ENCODE peak calls at places on chromosomes 11 and 22, in eight cellular contexts. U, N, I, S, H, K, R and B are unnamed samples.

GRCh38 chr22:32341122-32341740 is 16.4 kb upstream of the RFPL3 start:
- DNase-seq in U (no peak), N (no peak), I (no peak), S (peak), H (no peak), K (no peak), R (no peak), B (no peak)

GRCh38 chr11:7281083-7281482 is 29.4 kb downstream of the SYT9 start:
- DNase-seq in U (no peak), N (no peak), I (no peak), S (peak), H (no peak), K (no peak), R (no peak), B (no peak)

GRCh38 chr11:43852057-43852636 is 28.5 kb upstream of the ALKBH3 start:
- DNase-seq in U (peak), N (peak), I (peak), S (peak), H (peak), K (no peak), R (peak), B (peak)

GRCh38 chr22:46541536-46541935 is 4.1 kb upstream of the CELSR1 start:
- DNase-seq in U (no peak), N (no peak), I (no peak), S (no peak), H (no peak), K (no peak), R (no peak), B (no peak)

GRCh38 chr22:30733081-30733680 is 38.5 kb downstream of the OSBP2 start:
- DNase-seq in U (no peak), N (no peak), I (no peak), S (peak), H (peak), K (no peak), R (no peak), B (no peak)

GRCh38 chr22:19747574-19747973 is 13.0 kb upstream of the TBX1 start:
- DNase-seq in U (no peak), N (no peak), I (no peak), S (no peak), H (no peak), K (no peak), R (no peak), B (no peak)

GRCh38 chr11:61968758-61969390 is 1.4 kb upstream of the FTH1 start:
- DNase-seq in U (no peak), N (no peak), I (no peak), S (no peak), H (no peak), K (peak), R (no peak), B (no peak)

GRCh38 chr11:33701302-33701701 is 676 bp upstream of the C11orf91 start:
- DNase-seq in U (no peak), N (no peak), I (no peak), S (peak), H (peak), K (no peak), R (no peak), B (peak)

GRCh38 chr11:68804786-68805185 is 36.9 kb downstream of the CPT1A start:
- DNase-seq in U (no peak), N (no peak), I (no peak), S (no peak), H (no peak), K (no peak), R (no peak), B (no peak)

GRCh38 chr11:18013790-18014507 is 1.1 kb upstream of the SERGEF start:
- DNase-seq in U (peak), N (peak), I (no peak), S (no peak), H (no peak), K (no peak), R (no peak), B (no peak)

GRCh38 chr22:42303304-42304020 is 33.0 kb upstream of the TCF20 start:
- DNase-seq in U (peak), N (no peak), I (no peak), S (no peak), H (no peak), K (no peak), R (no peak), B (no peak)

GRCh38 chr22:19492504-19493174 is 12.9 kb downstream of the CDC45 start:
- DNase-seq in U (no peak), N (no peak), I (no peak), S (no peak), H (no peak), K (no peak), R (no peak), B (no peak)

GRCh38 chr22:22168190-22168940 is 76.2 kb upstream of the VPREB1 start:
- DNase-seq in U (no peak), N (no peak), I (no peak), S (peak), H (peak), K (no peak), R (no peak), B (peak)

GRCh38 chr22:39300198-39300830 is 19.1 kb downstream of the RPL3 start:
- DNase-seq in U (no peak), N (no peak), I (peak), S (no peak), H (no peak), K (no peak), R (no peak), B (no peak)

GRCh38 chr22:30272781-30273180 is 6.1 kb upstream of the OSM start:
- DNase-seq in U (no peak), N (no peak), I (no peak), S (no peak), H (no peak), K (no peak), R (no peak), B (no peak)

GRCh38 chr11:10443152-10443551 is 11.9 kb upstream of the AMPD3 start:
- DNase-seq in U (no peak), N (no peak), I (no peak), S (no peak), H (no peak), K (no peak), R (no peak), B (no peak)

GRCh38 chr11:57207160-57207559 is 25.4 kb downstream of the LRRC55 start:
- DNase-seq in U (no peak), N (no peak), I (no peak), S (no peak), H (no peak), K (no peak), R (peak), B (no peak)

GRCh38 chr11:128294685-128295079 is 292.7 kb downstream of the ETS1 start:
- DNase-seq in U (no peak), N (no peak), I (no peak), S (peak), H (peak), K (no peak), R (no peak), B (peak)

GRCh38 chr22:44965171-44965570 is 44.6 kb downstream of the PHF21B start:
- DNase-seq in U (no peak), N (no peak), I (no peak), S (no peak), H (no peak), K (no peak), R (no peak), B (no peak)

GRCh38 chr22:36862251-36863242 is 1.7 kb downstream of the NCF4 start:
- DNase-seq in U (no peak), N (no peak), I (peak), S (no peak), H (no peak), K (no peak), R (no peak), B (no peak)

GRCh38 chr11:127411283-127411682 is 410.7 kb upstream of the KIRREL3 start:
- DNase-seq in U (no peak), N (no peak), I (no peak), S (no peak), H (no peak), K (no peak), R (no peak), B (no peak)

GRCh38 chr11:77104727-77105126 is 2.1 kb downstream of the OMP start:
- DNase-seq in U (no peak), N (no peak), I (no peak), S (peak), H (no peak), K (no peak), R (no peak), B (peak)

GRCh38 chr11:47282462-47282861 is 12.5 kb downstream of the MADD start:
- DNase-seq in U (no peak), N (no peak), I (no peak), S (no peak), H (no peak), K (no peak), R (no peak), B (no peak)

DNA sequence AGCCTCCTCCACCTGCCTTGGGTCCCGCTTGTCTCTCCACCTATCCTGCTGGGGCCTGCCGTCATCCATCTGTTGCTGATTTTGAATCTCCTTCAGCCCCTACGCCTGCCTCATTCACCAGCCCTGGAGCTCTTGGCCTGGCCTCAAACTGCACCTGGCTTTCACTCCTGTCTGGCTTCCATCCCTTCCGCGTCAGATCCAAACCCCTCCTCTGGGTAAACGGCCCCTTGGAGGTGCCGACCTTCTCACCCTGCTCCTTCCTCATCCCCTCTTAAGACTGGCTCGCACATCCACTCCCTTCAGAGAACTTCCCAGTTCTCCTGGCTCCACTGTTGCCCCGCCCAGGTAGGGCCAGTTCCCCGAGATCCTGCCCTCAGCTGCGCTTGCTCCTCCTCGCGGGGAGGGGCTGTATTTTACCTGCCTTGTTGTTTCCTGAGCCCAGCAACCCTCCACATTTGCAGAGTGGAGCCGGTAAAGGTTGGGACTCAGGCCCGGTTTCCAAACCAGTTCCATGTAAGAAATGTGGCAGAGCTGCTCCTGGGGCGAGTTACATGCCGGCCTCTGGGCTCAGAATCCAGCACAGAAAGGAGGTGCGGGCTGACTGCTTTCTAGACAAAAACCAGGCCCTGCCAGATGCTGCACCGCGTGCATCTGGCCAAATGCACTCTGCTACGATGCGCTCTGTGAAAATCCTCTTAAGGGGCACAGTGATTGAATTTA is 13.9 kb upstream of the SHANK2 start:
- DNase-seq in U (peak), N (no peak), I (no peak), S (no peak), H (no peak), K (peak), R (no peak), B (no peak)
- TF ChIP-seq CTCF in U (no peak), N (no peak), I (no peak), S (no peak), H (no peak), K (no peak), R (no peak), B (no peak)

DNA sequence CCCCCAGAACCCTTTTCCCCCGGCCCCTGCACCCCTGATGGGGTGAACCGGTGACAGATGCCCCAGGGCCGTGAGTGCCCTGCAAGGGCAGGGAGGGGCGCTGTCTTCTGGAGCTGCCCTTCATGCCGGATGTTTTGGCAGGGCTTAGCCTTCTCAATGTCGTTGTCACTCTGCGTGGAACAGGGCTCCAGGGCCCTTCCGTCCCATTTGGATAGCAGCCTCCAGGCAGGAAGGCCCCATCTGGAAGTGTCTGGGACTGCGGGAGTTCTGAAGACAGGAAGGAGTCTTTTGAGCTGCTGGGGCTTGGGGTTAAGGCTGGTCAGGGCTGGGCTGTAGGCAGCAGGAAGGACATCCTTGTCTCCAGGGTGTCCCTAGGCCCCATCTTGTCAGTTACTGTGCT is 4.6 kb downstream of the FRMD8 start:
- DNase-seq in U (no peak), N (no peak), I (peak), S (peak), H (peak), K (peak), R (peak), B (peak)
- TF ChIP-seq CTCF in U (no peak), N (no peak), I (peak), S (no peak), H (peak), K (no peak), R (no peak), B (peak)

GRCh38 chr11:123479048-123479837 is 49.2 kb downstream of the GRAMD1B start:
- DNase-seq in U (no peak), N (no peak), I (no peak), S (no peak), H (no peak), K (no peak), R (no peak), B (no peak)

GRCh38 chr11:123480290-123480815 is 50.3 kb downstream of the GRAMD1B start:
- DNase-seq in U (no peak), N (no peak), I (no peak), S (no peak), H (no peak), K (no peak), R (no peak), B (no peak)

GRCh38 chr11:123475478-123475877 is 45.4 kb downstream of the GRAMD1B start:
- DNase-seq in U (no peak), N (no peak), I (no peak), S (peak), H (peak), K (no peak), R (peak), B (peak)

GRCh38 chr11:123477205-123477907 is 47.3 kb downstream of the GRAMD1B start:
- DNase-seq in U (no peak), N (no peak), I (no peak), S (no peak), H (no peak), K (no peak), R (no peak), B (no peak)

DNA sequence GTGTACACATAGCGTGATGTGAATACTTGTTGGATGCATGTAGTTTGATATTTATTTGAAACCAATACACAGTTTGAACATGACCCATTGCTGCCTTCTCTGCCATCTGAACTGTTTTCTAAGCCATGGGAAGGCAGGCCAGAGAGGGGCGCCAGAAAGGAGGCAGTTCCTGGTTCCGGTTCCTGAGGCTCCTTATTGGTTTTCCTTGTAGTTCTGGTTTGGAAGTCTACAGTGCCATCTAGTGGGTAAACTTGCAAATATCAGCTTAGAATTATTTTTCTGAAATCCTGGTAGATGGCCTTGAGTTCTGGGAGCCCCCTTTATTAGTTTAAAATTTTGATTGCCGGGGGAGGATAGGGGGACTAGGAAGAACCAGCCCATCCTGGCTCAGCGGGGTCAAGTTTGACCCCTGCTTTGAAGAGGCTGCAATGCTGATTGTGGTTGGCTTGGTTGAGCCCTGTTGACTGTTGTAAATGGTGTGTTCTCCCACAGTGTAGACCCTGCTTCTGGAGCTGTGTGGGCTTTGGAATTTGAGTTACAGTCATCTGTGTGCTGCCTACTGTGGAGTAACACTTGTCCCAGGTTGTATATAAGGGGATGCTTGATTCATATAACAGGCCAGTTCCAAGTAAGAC is 48.4 kb downstream of the GRAMD1B start:
- DNase-seq in U (peak), N (peak), I (peak), S (peak), H (peak), K (no peak), R (peak), B (peak)
- TF ChIP-seq CTCF in U (peak), N (peak), I (peak), S (peak), H (peak), K (peak), R (peak), B (peak)

GRCh38 chr11:16359369-16359768 is 3.0 kb upstream of the SOX6 start:
- DNase-seq in U (no peak), N (no peak), I (no peak), S (no peak), H (no peak), K (no peak), R (no peak), B (no peak)

GRCh38 chr11:16358726-16359125 is 2.4 kb upstream of the SOX6 start:
- DNase-seq in U (no peak), N (no peak), I (no peak), S (no peak), H (no peak), K (no peak), R (no peak), B (no peak)

GRCh38 chr11:16357776-16358175 is 1.4 kb upstream of the SOX6 start:
- DNase-seq in U (no peak), N (no peak), I (no peak), S (no peak), H (no peak), K (no peak), R (no peak), B (no peak)

GRCh38 chr11:16356751-16357365 is 512 bp upstream of the SOX6 start:
- DNase-seq in U (no peak), N (no peak), I (peak), S (peak), H (peak), K (no peak), R (no peak), B (peak)

GRCh38 chr11:16356057-16356750 is at the start of gene SOX6:
- DNase-seq in U (no peak), N (no peak), I (no peak), S (peak), H (peak), K (no peak), R (no peak), B (peak)
- TF ChIP-seq CTCF in U (no peak), N (no peak), I (no peak), S (no peak), H (no peak), K (no peak), R (no peak), B (no peak)

GRCh38 chr11:60390389-60390788 is 5.9 kb upstream of the MS4A14 start:
- DNase-seq in U (no peak), N (no peak), I (no peak), S (no peak), H (no peak), K (no peak), R (no peak), B (no peak)
- TF ChIP-seq CTCF in U (no peak), N (no peak), I (no peak), S (no peak), H (no peak), K (no peak), R (no peak), B (no peak)

DNA sequence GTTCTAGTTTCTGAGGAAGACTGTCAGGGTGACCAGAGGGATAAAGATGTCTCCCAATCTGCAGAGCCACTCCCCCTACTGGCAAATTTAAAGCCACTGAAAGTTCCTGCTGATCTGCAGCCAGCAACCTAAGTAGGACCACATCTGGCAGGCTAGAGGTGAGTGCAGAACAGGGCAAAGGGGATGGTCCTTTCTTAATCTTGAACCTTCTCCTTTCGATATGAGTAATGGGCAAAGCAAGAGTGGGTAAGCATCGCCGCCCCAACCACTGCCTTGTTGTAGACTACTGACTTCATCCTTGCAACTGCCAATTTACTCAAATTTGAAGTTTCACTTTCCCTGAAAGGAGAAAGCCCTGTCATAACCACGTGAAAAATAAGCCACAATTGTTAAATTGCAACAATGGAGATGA is 30.7 kb downstream of the SCUBE2 start:
- DNase-seq in U (no peak), N (no peak), I (no peak), S (no peak), H (no peak), K (no peak), R (no peak), B (no peak)
- TF ChIP-seq CTCF in U (peak), N (no peak), I (no peak), S (no peak), H (peak), K (no peak), R (peak), B (peak)

GRCh38 chr11:21037836-21038235 is 368.4 kb downstream of the NELL1 start:
- DNase-seq in U (no peak), N (no peak), I (no peak), S (no peak), H (no peak), K (no peak), R (no peak), B (no peak)

DNA sequence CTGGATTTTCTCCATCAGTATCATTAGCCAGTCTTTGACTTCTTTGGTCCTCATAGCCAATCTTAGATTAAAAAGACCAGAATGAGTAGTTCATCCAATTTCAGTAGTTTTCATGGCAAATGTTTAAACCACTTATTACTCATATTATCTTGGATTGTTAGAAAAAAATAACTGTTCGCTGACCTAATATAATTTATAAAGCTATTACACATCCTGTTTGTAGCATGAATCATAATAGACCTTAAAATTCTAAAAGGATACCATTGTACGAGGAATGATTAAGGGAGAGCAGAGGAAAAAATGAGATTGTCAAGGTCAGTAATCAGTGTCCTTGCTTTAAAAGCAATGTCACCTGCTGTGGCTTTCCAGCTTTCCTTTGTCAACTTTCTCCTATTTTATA is 371.2 kb downstream of the NELL1 start:
- DNase-seq in U (no peak), N (no peak), I (no peak), S (no peak), H (no peak), K (no peak), R (no peak), B (no peak)
- TF ChIP-seq CTCF in U (no peak), N (no peak), I (no peak), S (no peak), H (no peak), K (no peak), R (no peak), B (no peak)